ENCODE peak calls at places on chromosomes 11 and 22, in seven cellular contexts. One of them, this sample, is unnamed.

GRCh38 chr11:78312712-78313111 is 104.9 kb downstream of the GAB2 start:
- DNase-seq in MM.1S: no peak
- DNase-seq in IMR-90: no peak
- DNase-seq in lower lobe of right lung: no peak
- DNase-seq in right cardiac atrium: no peak
- DNase-seq in A549: no peak
- DNase-seq in RWPE2: no peak
- DNase-seq in this sample: no peak

GRCh38 chr22:45469573-45470383 is 32.9 kb upstream of the FBLN1 start:
- DNase-seq in MM.1S: no peak
- DNase-seq in IMR-90: no peak
- DNase-seq in lower lobe of right lung: peak; percentile 7
- DNase-seq in right cardiac atrium: no peak
- DNase-seq in A549: no peak
- DNase-seq in RWPE2: no peak
- DNase-seq in this sample: no peak

GRCh38 chr11:45921561-45922424 is 663 bp upstream of the LARGE2 start:
- DNase-seq in MM.1S: peak; percentile 75
- DNase-seq in IMR-90: no peak
- DNase-seq in lower lobe of right lung: peak; percentile 87
- DNase-seq in right cardiac atrium: no peak
- DNase-seq in A549: no peak
- DNase-seq in RWPE2: peak; percentile 68
- DNase-seq in this sample: peak; percentile 65

GRCh38 chr11:65593518-65594414 is 1.8 kb downstream of the KCNK7 start:
- DNase-seq in MM.1S: peak; percentile 13
- DNase-seq in IMR-90: no peak
- DNase-seq in lower lobe of right lung: no peak
- DNase-seq in right cardiac atrium: peak; percentile 59
- DNase-seq in A549: no peak
- DNase-seq in RWPE2: no peak
- DNase-seq in this sample: no peak

GRCh38 chr22:28955817-28956216 is 72.4 kb downstream of the ZNRF3 start:
- DNase-seq in MM.1S: peak; percentile 96
- DNase-seq in IMR-90: no peak
- DNase-seq in lower lobe of right lung: no peak
- DNase-seq in right cardiac atrium: no peak
- DNase-seq in A549: no peak
- DNase-seq in RWPE2: no peak
- DNase-seq in this sample: no peak

GRCh38 chr11:27471588-27472397 is 797 bp downstream of the LGR4 start:
- DNase-seq in MM.1S: peak; percentile 24
- DNase-seq in IMR-90: no peak
- DNase-seq in lower lobe of right lung: peak; percentile 59
- DNase-seq in right cardiac atrium: peak; percentile 50
- DNase-seq in A549: peak; percentile 38
- DNase-seq in RWPE2: no peak
- DNase-seq in this sample: peak; percentile 52

GRCh38 chr11:5967708-5968107 is 586 bp downstream of the OR56A5 start:
- DNase-seq in MM.1S: no peak
- DNase-seq in IMR-90: no peak
- DNase-seq in lower lobe of right lung: no peak
- DNase-seq in right cardiac atrium: no peak
- DNase-seq in A549: no peak
- DNase-seq in RWPE2: no peak
- DNase-seq in this sample: no peak

GRCh38 chr22:49901457-49901856 is 16.8 kb downstream of the ALG12 start:
- DNase-seq in MM.1S: no peak
- DNase-seq in IMR-90: no peak
- DNase-seq in lower lobe of right lung: no peak
- DNase-seq in right cardiac atrium: no peak
- DNase-seq in A549: no peak
- DNase-seq in RWPE2: peak; percentile 7
- DNase-seq in this sample: no peak

GRCh38 chr11:12841946-12842630 is 167.0 kb upstream of the RASSF10 start:
- DNase-seq in MM.1S: no peak
- DNase-seq in IMR-90: peak; percentile 84
- DNase-seq in lower lobe of right lung: no peak
- DNase-seq in right cardiac atrium: no peak
- DNase-seq in A549: peak; percentile 61
- DNase-seq in RWPE2: no peak
- DNase-seq in this sample: no peak

GRCh38 chr11:75474878-75475766 is 42.1 kb upstream of the KLHL35 start:
- DNase-seq in MM.1S: no peak
- DNase-seq in IMR-90: peak; percentile 62
- DNase-seq in lower lobe of right lung: peak; percentile 69
- DNase-seq in right cardiac atrium: peak; percentile 58
- DNase-seq in A549: peak; percentile 32
- DNase-seq in RWPE2: no peak
- DNase-seq in this sample: no peak

GRCh38 chr11:69899957-69900821 is 81.0 kb upstream of the FGF3 start:
- DNase-seq in MM.1S: no peak
- DNase-seq in IMR-90: no peak
- DNase-seq in lower lobe of right lung: no peak
- DNase-seq in right cardiac atrium: peak; percentile 40
- DNase-seq in A549: peak; percentile 56
- DNase-seq in RWPE2: peak; percentile 36
- DNase-seq in this sample: no peak

GRCh38 chr11:111098091-111098490 is 147.4 kb upstream of the POU2AF2 start:
- DNase-seq in MM.1S: peak; percentile 89
- DNase-seq in IMR-90: no peak
- DNase-seq in lower lobe of right lung: no peak
- DNase-seq in right cardiac atrium: no peak
- DNase-seq in A549: no peak
- DNase-seq in RWPE2: no peak
- DNase-seq in this sample: no peak

GRCh38 chr11:109421981-109422590 is at the start of gene C11orf87:
- DNase-seq in MM.1S: no peak
- DNase-seq in IMR-90: no peak
- DNase-seq in lower lobe of right lung: peak; percentile 33
- DNase-seq in right cardiac atrium: no peak
- DNase-seq in A549: no peak
- DNase-seq in RWPE2: no peak
- DNase-seq in this sample: peak; percentile 17

GRCh38 chr22:46586531-46587011 is 33.6 kb upstream of the GRAMD4 start:
- DNase-seq in MM.1S: no peak
- DNase-seq in IMR-90: no peak
- DNase-seq in lower lobe of right lung: no peak
- DNase-seq in right cardiac atrium: peak; percentile 9
- DNase-seq in A549: no peak
- DNase-seq in RWPE2: no peak
- DNase-seq in this sample: no peak

GRCh38 chr11:123616505-123617198 is 37.8 kb downstream of the SCN3B start:
- DNase-seq in MM.1S: no peak
- DNase-seq in IMR-90: peak; percentile 86
- DNase-seq in lower lobe of right lung: no peak
- DNase-seq in right cardiac atrium: peak; percentile 75
- DNase-seq in A549: no peak
- DNase-seq in RWPE2: peak; percentile 77
- DNase-seq in this sample: no peak

GRCh38 chr11:74487875-74488274 is 5.6 kb downstream of the LIPT2 start:
- DNase-seq in MM.1S: no peak
- DNase-seq in IMR-90: no peak
- DNase-seq in lower lobe of right lung: no peak
- DNase-seq in right cardiac atrium: no peak
- DNase-seq in A549: peak; percentile 51
- DNase-seq in RWPE2: no peak
- DNase-seq in this sample: no peak

GRCh38 chr22:21736084-21736642 is 569 bp upstream of the YPEL1 start:
- DNase-seq in MM.1S: no peak
- DNase-seq in IMR-90: no peak
- DNase-seq in lower lobe of right lung: no peak
- DNase-seq in right cardiac atrium: no peak
- DNase-seq in A549: no peak
- DNase-seq in RWPE2: no peak
- DNase-seq in this sample: no peak

GRCh38 chr11:12454782-12455181 is 77.4 kb downstream of the PARVA start:
- DNase-seq in MM.1S: no peak
- DNase-seq in IMR-90: peak; percentile 58
- DNase-seq in lower lobe of right lung: no peak
- DNase-seq in right cardiac atrium: no peak
- DNase-seq in A549: no peak
- DNase-seq in RWPE2: no peak
- DNase-seq in this sample: no peak

GRCh38 chr22:40739723-40740122 is 60.4 kb downstream of the MCHR1 start:
- DNase-seq in MM.1S: no peak
- DNase-seq in IMR-90: no peak
- DNase-seq in lower lobe of right lung: no peak
- DNase-seq in right cardiac atrium: no peak
- DNase-seq in A549: no peak
- DNase-seq in RWPE2: no peak
- DNase-seq in this sample: no peak

GRCh38 chr11:64296830-64297721 is 3.1 kb upstream of the CATSPERZ start:
- DNase-seq in MM.1S: no peak
- DNase-seq in IMR-90: no peak
- DNase-seq in lower lobe of right lung: no peak
- DNase-seq in right cardiac atrium: no peak
- DNase-seq in A549: no peak
- DNase-seq in RWPE2: no peak
- DNase-seq in this sample: no peak

GRCh38 chr11:73334244-73335203 is 26.4 kb downstream of the ARHGEF17 start:
- DNase-seq in MM.1S: no peak
- DNase-seq in IMR-90: peak; percentile 91
- DNase-seq in lower lobe of right lung: no peak
- DNase-seq in right cardiac atrium: peak; percentile 91
- DNase-seq in A549: peak; percentile 51
- DNase-seq in RWPE2: peak; percentile 82
- DNase-seq in this sample: no peak

GRCh38 chr11:22752908-22753310 is 76.7 kb downstream of the SVIP start:
- DNase-seq in MM.1S: no peak
- DNase-seq in IMR-90: no peak
- DNase-seq in lower lobe of right lung: no peak
- DNase-seq in right cardiac atrium: no peak
- DNase-seq in A549: no peak
- DNase-seq in RWPE2: no peak
- DNase-seq in this sample: no peak

GRCh38 chr22:19855504-19856409 is 1.1 kb upstream of the GNB1L start:
- DNase-seq in MM.1S: peak; percentile 68
- DNase-seq in IMR-90: peak; percentile 35
- DNase-seq in lower lobe of right lung: peak; percentile 79
- DNase-seq in right cardiac atrium: peak; percentile 76
- DNase-seq in A549: peak; percentile 70
- DNase-seq in RWPE2: peak; percentile 74
- DNase-seq in this sample: no peak

DNA sequence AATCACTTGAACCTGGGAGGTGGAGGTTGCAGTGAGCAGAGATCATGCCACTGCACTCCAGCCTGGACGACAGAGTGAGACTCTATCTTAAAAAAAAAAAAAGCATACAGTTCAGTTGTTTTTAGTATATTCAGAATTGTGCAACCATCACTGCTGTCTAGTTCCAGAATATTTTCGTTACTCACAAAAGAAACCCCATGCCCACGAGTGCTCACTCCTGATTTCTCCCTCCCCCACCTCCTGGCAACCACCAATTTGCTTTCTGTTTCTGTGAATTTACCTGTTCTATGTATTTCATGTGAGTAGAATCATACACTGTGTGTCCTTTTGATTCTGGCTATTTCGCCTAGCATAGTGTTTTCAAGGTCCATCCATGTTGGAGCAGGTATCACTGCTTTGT is 24.8 kb downstream of the PTPRJ start:
- DNase-seq in MM.1S: peak; percentile 32
- DNase-seq in IMR-90: no peak
- DNase-seq in lower lobe of right lung: no peak
- DNase-seq in right cardiac atrium: no peak
- DNase-seq in A549: no peak
- DNase-seq in RWPE2: no peak
- DNase-seq in this sample: no peak
- H3K4me1 ChIP-seq in MM.1S: peaks cover 24% of the 10 kb centered on the region
- H3K4me1 ChIP-seq in IMR-90: peaks cover 36% of the 10 kb centered on the region
- H3K4me1 ChIP-seq in lower lobe of right lung: peaks cover 38% of the 10 kb centered on the region
- H3K4me1 ChIP-seq in right cardiac atrium: peaks cover 12% of the 10 kb centered on the region
- H3K4me1 ChIP-seq in A549: peaks cover 96% of the 10 kb centered on the region
- H3K4me1 ChIP-seq in RWPE2: peaks cover 9% of the 10 kb centered on the region
- H3K4me1 ChIP-seq in this sample: peaks cover 18% of the 10 kb centered on the region

DNA sequence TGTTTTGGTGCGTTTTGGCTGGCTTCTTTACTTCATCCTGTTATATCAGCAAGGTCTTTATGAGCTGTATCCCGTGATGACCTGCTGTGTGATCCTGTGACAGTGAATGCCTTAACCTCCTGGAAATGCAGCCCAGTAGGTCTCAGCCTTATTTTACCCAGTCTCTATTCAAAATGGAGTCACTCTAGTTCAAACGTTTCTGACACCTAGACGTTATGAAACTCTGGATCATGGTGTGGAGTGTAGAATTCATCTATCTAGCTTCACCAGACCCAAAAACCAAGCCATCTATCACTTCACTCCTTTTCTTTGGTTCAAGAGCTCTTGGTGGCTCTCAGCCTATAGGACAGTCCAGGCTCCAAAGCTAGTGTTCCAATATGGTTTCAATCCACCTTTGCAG is 28.2 kb upstream of the ZDHHC13 start:
- DNase-seq in MM.1S: no peak
- DNase-seq in IMR-90: no peak
- DNase-seq in lower lobe of right lung: no peak
- DNase-seq in right cardiac atrium: no peak
- DNase-seq in A549: no peak
- DNase-seq in RWPE2: no peak
- DNase-seq in this sample: no peak
- H3K4me1 ChIP-seq in MM.1S: no peaks in the 10 kb centered on the region
- H3K4me1 ChIP-seq in IMR-90: no peaks in the 10 kb centered on the region
- H3K4me1 ChIP-seq in lower lobe of right lung: no peaks in the 10 kb centered on the region
- H3K4me1 ChIP-seq in right cardiac atrium: no peaks in the 10 kb centered on the region
- H3K4me1 ChIP-seq in A549: no peaks in the 10 kb centered on the region
- H3K4me1 ChIP-seq in RWPE2: peaks cover 27% of the 10 kb centered on the region
- H3K4me1 ChIP-seq in this sample: no peaks in the 10 kb centered on the region

DNA sequence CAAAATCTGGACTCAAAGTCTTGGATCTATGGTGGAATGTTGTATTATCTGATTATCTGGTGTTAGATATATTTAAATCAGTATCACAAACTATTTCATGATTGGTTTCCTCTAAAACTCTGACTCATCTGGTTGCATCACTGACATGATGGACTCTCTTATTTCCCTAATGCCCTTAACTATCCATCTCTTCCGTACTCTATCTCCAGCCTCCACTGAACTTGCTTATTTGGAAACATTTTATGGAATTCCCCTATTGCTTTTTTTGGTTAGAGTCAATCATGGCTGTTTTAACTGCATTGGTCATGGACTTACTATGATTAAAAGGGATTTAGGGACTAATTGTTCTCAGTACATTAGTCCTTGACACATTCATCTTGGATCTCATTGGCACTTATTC is 941.8 kb upstream of the CCDC90B start:
- DNase-seq in MM.1S: no peak
- DNase-seq in IMR-90: no peak
- DNase-seq in lower lobe of right lung: no peak
- DNase-seq in right cardiac atrium: no peak
- DNase-seq in A549: no peak
- DNase-seq in RWPE2: no peak
- DNase-seq in this sample: no peak
- H3K4me1 ChIP-seq in MM.1S: no peaks in the 10 kb centered on the region
- H3K4me1 ChIP-seq in IMR-90: no peaks in the 10 kb centered on the region
- H3K4me1 ChIP-seq in lower lobe of right lung: no peaks in the 10 kb centered on the region
- H3K4me1 ChIP-seq in right cardiac atrium: no peaks in the 10 kb centered on the region
- H3K4me1 ChIP-seq in A549: no peaks in the 10 kb centered on the region
- H3K4me1 ChIP-seq in RWPE2: no peaks in the 10 kb centered on the region
- H3K4me1 ChIP-seq in this sample: no peaks in the 10 kb centered on the region

DNA sequence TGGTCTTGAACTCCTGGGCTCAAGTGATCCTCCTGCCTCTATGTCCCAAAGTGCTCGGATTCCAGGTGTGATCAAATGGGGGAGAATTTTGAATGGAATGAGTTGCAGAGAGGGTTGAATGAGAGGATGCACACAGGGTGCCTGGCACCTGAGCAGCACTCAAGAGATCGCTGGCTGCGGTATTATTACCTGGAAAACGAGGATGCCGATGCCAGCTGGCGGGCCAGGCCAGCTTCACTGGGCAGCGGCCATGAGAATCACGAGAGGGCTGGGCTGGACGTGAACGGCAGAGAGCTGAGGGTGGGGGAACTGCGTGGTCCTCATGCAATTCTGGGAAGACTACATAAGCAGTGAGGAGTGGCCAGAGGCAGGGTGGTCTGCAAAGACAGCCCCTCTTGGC is 2.9 kb downstream of the MGAT3 start:
- DNase-seq in MM.1S: no peak
- DNase-seq in IMR-90: no peak
- DNase-seq in lower lobe of right lung: no peak
- DNase-seq in right cardiac atrium: no peak
- DNase-seq in A549: no peak
- DNase-seq in RWPE2: no peak
- DNase-seq in this sample: no peak
- H3K4me1 ChIP-seq in MM.1S: peaks cover 4% of the 10 kb centered on the region
- H3K4me1 ChIP-seq in IMR-90: peaks cover 2% of the 10 kb centered on the region
- H3K4me1 ChIP-seq in lower lobe of right lung: peaks cover 33% of the 10 kb centered on the region
- H3K4me1 ChIP-seq in right cardiac atrium: peaks cover 8% of the 10 kb centered on the region
- H3K4me1 ChIP-seq in A549: peaks cover 2% of the 10 kb centered on the region
- H3K4me1 ChIP-seq in RWPE2: no peaks in the 10 kb centered on the region
- H3K4me1 ChIP-seq in this sample: peaks cover 16% of the 10 kb centered on the region

This sample was measured in neuronal stem cell.